ENCODE peak calls at places on chromosomes 5 and 9, in nine cellular contexts. T is psoas muscle, G is H1, J is stomach, D is heart right ventricle, Z is PC-3, E is heart left ventricle, H is left lung, I is dorsolateral prefrontal cortex. A is an unnamed sample.

GRCh38 chr5:73897886-73898285 is 271.9 kb downstream of the ARHGEF28 start:
- DNase-seq in T (no peak), G (no peak), J (no peak), D (peak; percentile 83), Z (no peak), E (peak; percentile 82), H (no peak), I (no peak), A (no peak)

GRCh38 chr5:38367410-38367809 is 109.1 kb downstream of the EGFLAM start:
- DNase-seq in T (no peak), G (no peak), J (no peak), D (no peak), Z (no peak), E (no peak), H (no peak), I (no peak), A (no peak)

GRCh38 chr5:78979899-78980298 is 5.2 kb downstream of the ARSB start:
- DNase-seq in T (no peak), G (no peak), J (no peak), D (no peak), Z (no peak), E (no peak), H (no peak), I (no peak), A (no peak)

GRCh38 chr5:116914869-116915504 is 340.4 kb upstream of the SEMA6A start:
- DNase-seq in T (no peak), G (no peak), J (no peak), D (no peak), Z (no peak), E (no peak), H (no peak), I (no peak), A (no peak)

GRCh38 chr5:72587909-72588308 is 80.7 kb upstream of the ZNF366 start:
- DNase-seq in T (no peak), G (no peak), J (no peak), D (no peak), Z (no peak), E (no peak), H (no peak), I (no peak), A (no peak)

GRCh38 chr9:135008416-135008815 is 79.1 kb upstream of the OLFM1 start:
- DNase-seq in T (no peak), G (no peak), J (no peak), D (no peak), Z (no peak), E (no peak), H (peak; percentile 41), I (no peak), A (no peak)

GRCh38 chr9:115997923-115998322 is 155.7 kb upstream of the PAPPA start:
- DNase-seq in T (no peak), G (no peak), J (no peak), D (no peak), Z (peak; percentile 54), E (no peak), H (no peak), I (no peak), A (no peak)

GRCh38 chr9:119365291-119366027 is 3.8 kb downstream of the BRINP1 start:
- DNase-seq in T (no peak), G (peak; percentile 64), J (no peak), D (peak; percentile 14), Z (peak; percentile 4), E (no peak), H (no peak), I (no peak), A (no peak)

GRCh38 chr5:170631471-170632195 is 127.8 kb downstream of the KCNIP1 start:
- DNase-seq in T (no peak), G (no peak), J (no peak), D (no peak), Z (no peak), E (peak; percentile 35), H (no peak), I (peak; percentile 28), A (no peak)

GRCh38 chr9:136081826-136082495 is 13.1 kb downstream of the NACC2 start:
- DNase-seq in T (no peak), G (no peak), J (no peak), D (no peak), Z (no peak), E (peak; percentile 19), H (no peak), I (no peak), A (no peak)

GRCh38 chr9:109805054-109805453 is 25.1 kb downstream of the PALM2AKAP2 start:
- DNase-seq in T (no peak), G (no peak), J (no peak), D (peak; percentile 26), Z (no peak), E (no peak), H (no peak), I (no peak), A (no peak)

GRCh38 chr5:168047043-168047668 is 244.3 kb upstream of the WWC1 start:
- DNase-seq in T (no peak), G (peak; percentile 54), J (peak; percentile 41), D (peak; percentile 58), Z (peak; percentile 66), E (no peak), H (no peak), I (no peak), A (no peak)

GRCh38 chr5:119395080-119395836 is 39.4 kb downstream of the TNFAIP8 start:
- DNase-seq in T (no peak), G (no peak), J (no peak), D (no peak), Z (no peak), E (no peak), H (no peak), I (no peak), A (no peak)

GRCh38 chr5:92403308-92403707 is 1020.2 kb upstream of the ARRDC3 start:
- DNase-seq in T (no peak), G (no peak), J (no peak), D (no peak), Z (no peak), E (no peak), H (no peak), I (no peak), A (no peak)

GRCh38 chr9:94865599-94866456 is 139.3 kb downstream of the AOPEP start:
- DNase-seq in T (peak; percentile 56), G (no peak), J (peak; percentile 37), D (no peak), Z (no peak), E (peak; percentile 52), H (no peak), I (no peak), A (no peak)

GRCh38 chr5:15938186-15938585 is 241.4 kb downstream of the MARCHF11 start:
- DNase-seq in T (no peak), G (no peak), J (no peak), D (no peak), Z (no peak), E (no peak), H (no peak), I (no peak), A (no peak)

GRCh38 chr5:21152611-21153010 is 1164.6 kb upstream of the CDH18 start:
- DNase-seq in T (no peak), G (no peak), J (no peak), D (no peak), Z (peak; percentile 100), E (no peak), H (no peak), I (no peak), A (no peak)

GRCh38 chr5:143886621-143887301 is 74.8 kb downstream of the HMHB1 start:
- DNase-seq in T (no peak), G (no peak), J (no peak), D (no peak), Z (no peak), E (no peak), H (no peak), I (no peak), A (peak; percentile 9)

GRCh38 chr9:120694559-120694958 is 19.7 kb downstream of the MEGF9 start:
- DNase-seq in T (no peak), G (no peak), J (no peak), D (no peak), Z (no peak), E (no peak), H (no peak), I (no peak), A (no peak)
- H3K27me3 ChIP-seq in T (no peaks in the 10 kb centered on the region), G (peaks cover 86% of the 10 kb centered on the region), J (no peaks in the 10 kb centered on the region), D (no peaks in the 10 kb centered on the region), Z (no peaks in the 10 kb centered on the region), E (no peaks in the 10 kb centered on the region), H (no peaks in the 10 kb centered on the region), I (no peaks in the 10 kb centered on the region), A (no peaks in the 10 kb centered on the region)

GRCh38 chr9:124133752-124134151 is 122.2 kb downstream of the LHX2 start:
- DNase-seq in T (no peak), G (no peak), J (peak; percentile 57), D (peak; percentile 29), Z (peak; percentile 46), E (peak; percentile 50), H (no peak), I (peak; percentile 36), A (peak; percentile 26)
- TF ChIP-seq CTCF in T (no peak), G (peak; percentile 21), J (no peak), D (peak; percentile 46), Z (peak; percentile 39), E (no peak), H (peak; percentile 21), I (peak; percentile 53), A (peak; percentile 59)

DNA sequence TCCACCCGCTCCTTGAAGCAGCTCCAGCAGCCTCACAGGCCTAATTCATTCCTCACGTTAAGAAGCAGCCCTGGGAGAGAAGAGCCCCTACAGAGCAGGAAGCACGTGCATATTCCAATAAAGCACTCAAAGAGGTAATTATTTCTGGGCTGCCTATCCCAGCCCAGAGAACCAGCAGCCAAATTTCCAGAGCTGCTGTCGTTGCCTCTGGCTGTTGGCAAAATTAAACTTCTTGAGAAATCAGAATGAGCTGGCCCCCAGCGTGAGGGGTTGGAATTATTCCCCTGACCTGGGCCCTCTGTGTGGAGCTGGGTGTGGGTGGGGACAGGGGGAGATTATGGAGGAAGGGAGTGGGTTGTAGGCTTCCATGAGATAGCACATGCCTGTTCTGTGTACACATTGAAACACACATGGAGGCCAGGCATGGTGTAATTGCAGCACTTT is 86.8 kb upstream of the HSPA9 start:
- DNase-seq in T (no peak), G (no peak), J (no peak), D (no peak), Z (no peak), E (no peak), H (peak; percentile 16), I (no peak), A (no peak)
- H3K27me3 ChIP-seq in T (no peaks in the 10 kb centered on the region), G (no peaks in the 10 kb centered on the region), J (no peaks in the 10 kb centered on the region), D (no peaks in the 10 kb centered on the region), Z (no peaks in the 10 kb centered on the region), E (no peaks in the 10 kb centered on the region), H (no peaks in the 10 kb centered on the region), I (no peaks in the 10 kb centered on the region), A (no peaks in the 10 kb centered on the region)

GRCh38 chr9:16060457-16061129 is 507.8 kb downstream of the CCDC171 start:
- DNase-seq in T (no peak), G (no peak), J (no peak), D (no peak), Z (no peak), E (no peak), H (no peak), I (no peak), A (no peak)

GRCh38 chr9:16062542-16063240 is 509.8 kb downstream of the CCDC171 start:
- DNase-seq in T (no peak), G (no peak), J (no peak), D (no peak), Z (peak; percentile 97), E (no peak), H (no peak), I (no peak), A (no peak)

GRCh38 chr9:16058131-16058549 is 505.3 kb downstream of the CCDC171 start:
- DNase-seq in T (no peak), G (no peak), J (no peak), D (no peak), Z (peak; percentile 93), E (no peak), H (no peak), I (no peak), A (no peak)

GRCh38 chr9:16064701-16065230 is 511.9 kb downstream of the CCDC171 start:
- DNase-seq in T (no peak), G (no peak), J (no peak), D (no peak), Z (no peak), E (no peak), H (no peak), I (no peak), A (no peak)

GRCh38 chr9:16063241-16063591 is 510.4 kb downstream of the CCDC171 start:
- DNase-seq in T (no peak), G (no peak), J (no peak), D (no peak), Z (no peak), E (no peak), H (no peak), I (no peak), A (no peak)
- TF ChIP-seq CTCF in T (no peak), G (no peak), J (no peak), D (no peak), Z (no peak), E (no peak), H (no peak), I (no peak), A (no peak)